ENCODE peak calls at places on chromosomes 13 and 19, in five cellular contexts. One of them, this sample, is unnamed.

GRCh38 chr13:35475960-35476943 is at the start of gene MAB21L1:
- DNase-seq in activated CD8-positive, alpha-beta memory T cell treated with anti-CD3 and anti-CD28 coated beads for 48 hours: no peak
- DNase-seq in adrenal gland: no peak
- DNase-seq in naive thymus-derived CD8-positive, alpha-beta T cell: peak; percentile 19
- DNase-seq in stimulated activated CD8-positive, alpha-beta memory T cell treated with anti-CD3 and anti-CD28 coated beads, Interleukin-2, amount 100 ng/mL, for 48 hours: no peak
- DNase-seq in this sample: peak; percentile 34

GRCh38 chr19:34347561-34348165 is 17.3 kb upstream of the GPI start:
- DNase-seq in activated CD8-positive, alpha-beta memory T cell treated with anti-CD3 and anti-CD28 coated beads for 48 hours: no peak
- DNase-seq in adrenal gland: no peak
- DNase-seq in naive thymus-derived CD8-positive, alpha-beta T cell: no peak
- DNase-seq in stimulated activated CD8-positive, alpha-beta memory T cell treated with anti-CD3 and anti-CD28 coated beads, Interleukin-2, amount 100 ng/mL, for 48 hours: no peak
- DNase-seq in this sample: no peak

GRCh38 chr13:41944229-41944628 is 16.7 kb downstream of the VWA8 start:
- DNase-seq in activated CD8-positive, alpha-beta memory T cell treated with anti-CD3 and anti-CD28 coated beads for 48 hours: no peak
- DNase-seq in adrenal gland: no peak
- DNase-seq in naive thymus-derived CD8-positive, alpha-beta T cell: no peak
- DNase-seq in stimulated activated CD8-positive, alpha-beta memory T cell treated with anti-CD3 and anti-CD28 coated beads, Interleukin-2, amount 100 ng/mL, for 48 hours: no peak
- DNase-seq in this sample: no peak

GRCh38 chr19:45911291-45911690 is 3.3 kb downstream of the NANOS2 start:
- DNase-seq in activated CD8-positive, alpha-beta memory T cell treated with anti-CD3 and anti-CD28 coated beads for 48 hours: no peak
- DNase-seq in adrenal gland: no peak
- DNase-seq in naive thymus-derived CD8-positive, alpha-beta T cell: no peak
- DNase-seq in stimulated activated CD8-positive, alpha-beta memory T cell treated with anti-CD3 and anti-CD28 coated beads, Interleukin-2, amount 100 ng/mL, for 48 hours: no peak
- DNase-seq in this sample: no peak

GRCh38 chr13:49649244-49649962 is 21.1 kb downstream of the ARL11 start:
- DNase-seq in activated CD8-positive, alpha-beta memory T cell treated with anti-CD3 and anti-CD28 coated beads for 48 hours: no peak
- DNase-seq in adrenal gland: no peak
- DNase-seq in naive thymus-derived CD8-positive, alpha-beta T cell: no peak
- DNase-seq in stimulated activated CD8-positive, alpha-beta memory T cell treated with anti-CD3 and anti-CD28 coated beads, Interleukin-2, amount 100 ng/mL, for 48 hours: no peak
- DNase-seq in this sample: no peak

GRCh38 chr19:39172700-39173501 is 23.9 kb upstream of the NCCRP1 start:
- DNase-seq in activated CD8-positive, alpha-beta memory T cell treated with anti-CD3 and anti-CD28 coated beads for 48 hours: no peak
- DNase-seq in adrenal gland: no peak
- DNase-seq in naive thymus-derived CD8-positive, alpha-beta T cell: no peak
- DNase-seq in stimulated activated CD8-positive, alpha-beta memory T cell treated with anti-CD3 and anti-CD28 coated beads, Interleukin-2, amount 100 ng/mL, for 48 hours: no peak
- DNase-seq in this sample: no peak

GRCh38 chr13:23865065-23865464 is 24.1 kb downstream of the MIPEP start:
- DNase-seq in activated CD8-positive, alpha-beta memory T cell treated with anti-CD3 and anti-CD28 coated beads for 48 hours: no peak
- DNase-seq in adrenal gland: no peak
- DNase-seq in naive thymus-derived CD8-positive, alpha-beta T cell: no peak
- DNase-seq in stimulated activated CD8-positive, alpha-beta memory T cell treated with anti-CD3 and anti-CD28 coated beads, Interleukin-2, amount 100 ng/mL, for 48 hours: no peak
- DNase-seq in this sample: no peak

GRCh38 chr13:110713642-110713952 is at the start of gene ING1:
- DNase-seq in activated CD8-positive, alpha-beta memory T cell treated with anti-CD3 and anti-CD28 coated beads for 48 hours: no peak
- DNase-seq in adrenal gland: no peak
- DNase-seq in naive thymus-derived CD8-positive, alpha-beta T cell: no peak
- DNase-seq in stimulated activated CD8-positive, alpha-beta memory T cell treated with anti-CD3 and anti-CD28 coated beads, Interleukin-2, amount 100 ng/mL, for 48 hours: no peak
- DNase-seq in this sample: no peak

GRCh38 chr19:49795615-49796014 is 17.5 kb downstream of the FUZ start:
- DNase-seq in activated CD8-positive, alpha-beta memory T cell treated with anti-CD3 and anti-CD28 coated beads for 48 hours: no peak
- DNase-seq in adrenal gland: no peak
- DNase-seq in naive thymus-derived CD8-positive, alpha-beta T cell: no peak
- DNase-seq in stimulated activated CD8-positive, alpha-beta memory T cell treated with anti-CD3 and anti-CD28 coated beads, Interleukin-2, amount 100 ng/mL, for 48 hours: no peak
- DNase-seq in this sample: no peak

GRCh38 chr13:112843392-112844250 is 125.4 kb upstream of the MCF2L start:
- DNase-seq in activated CD8-positive, alpha-beta memory T cell treated with anti-CD3 and anti-CD28 coated beads for 48 hours: no peak
- DNase-seq in adrenal gland: no peak
- DNase-seq in naive thymus-derived CD8-positive, alpha-beta T cell: no peak
- DNase-seq in stimulated activated CD8-positive, alpha-beta memory T cell treated with anti-CD3 and anti-CD28 coated beads, Interleukin-2, amount 100 ng/mL, for 48 hours: no peak
- DNase-seq in this sample: no peak

GRCh38 chr19:39943586-39943985 is 9.2 kb upstream of the FCGBP start:
- DNase-seq in activated CD8-positive, alpha-beta memory T cell treated with anti-CD3 and anti-CD28 coated beads for 48 hours: no peak
- DNase-seq in adrenal gland: no peak
- DNase-seq in naive thymus-derived CD8-positive, alpha-beta T cell: no peak
- DNase-seq in stimulated activated CD8-positive, alpha-beta memory T cell treated with anti-CD3 and anti-CD28 coated beads, Interleukin-2, amount 100 ng/mL, for 48 hours: no peak
- DNase-seq in this sample: no peak

GRCh38 chr19:48812094-48812929 is 1.5 kb upstream of the BCAT2 start:
- DNase-seq in activated CD8-positive, alpha-beta memory T cell treated with anti-CD3 and anti-CD28 coated beads for 48 hours: no peak
- DNase-seq in adrenal gland: peak; percentile 91
- DNase-seq in naive thymus-derived CD8-positive, alpha-beta T cell: peak; percentile 56
- DNase-seq in stimulated activated CD8-positive, alpha-beta memory T cell treated with anti-CD3 and anti-CD28 coated beads, Interleukin-2, amount 100 ng/mL, for 48 hours: peak; percentile 71
- DNase-seq in this sample: peak; percentile 92

GRCh38 chr13:80341098-80341701 is at the start of gene SPRY2:
- DNase-seq in activated CD8-positive, alpha-beta memory T cell treated with anti-CD3 and anti-CD28 coated beads for 48 hours: no peak
- DNase-seq in adrenal gland: peak; percentile 95
- DNase-seq in naive thymus-derived CD8-positive, alpha-beta T cell: no peak
- DNase-seq in stimulated activated CD8-positive, alpha-beta memory T cell treated with anti-CD3 and anti-CD28 coated beads, Interleukin-2, amount 100 ng/mL, for 48 hours: no peak
- DNase-seq in this sample: peak; percentile 95

GRCh38 chr19:5186293-5187050 is 154.1 kb downstream of the PTPRS start:
- DNase-seq in activated CD8-positive, alpha-beta memory T cell treated with anti-CD3 and anti-CD28 coated beads for 48 hours: no peak
- DNase-seq in adrenal gland: no peak
- DNase-seq in naive thymus-derived CD8-positive, alpha-beta T cell: no peak
- DNase-seq in stimulated activated CD8-positive, alpha-beta memory T cell treated with anti-CD3 and anti-CD28 coated beads, Interleukin-2, amount 100 ng/mL, for 48 hours: no peak
- DNase-seq in this sample: no peak

GRCh38 chr13:73880365-73880764 is 253.8 kb downstream of the KLF12 start:
- DNase-seq in activated CD8-positive, alpha-beta memory T cell treated with anti-CD3 and anti-CD28 coated beads for 48 hours: no peak
- DNase-seq in adrenal gland: no peak
- DNase-seq in naive thymus-derived CD8-positive, alpha-beta T cell: no peak
- DNase-seq in stimulated activated CD8-positive, alpha-beta memory T cell treated with anti-CD3 and anti-CD28 coated beads, Interleukin-2, amount 100 ng/mL, for 48 hours: no peak
- DNase-seq in this sample: no peak

GRCh38 chr13:29802621-29803020 is 47.8 kb downstream of the UBL3 start:
- DNase-seq in activated CD8-positive, alpha-beta memory T cell treated with anti-CD3 and anti-CD28 coated beads for 48 hours: no peak
- DNase-seq in adrenal gland: no peak
- DNase-seq in naive thymus-derived CD8-positive, alpha-beta T cell: no peak
- DNase-seq in stimulated activated CD8-positive, alpha-beta memory T cell treated with anti-CD3 and anti-CD28 coated beads, Interleukin-2, amount 100 ng/mL, for 48 hours: no peak
- DNase-seq in this sample: no peak

GRCh38 chr13:50127017-50127725 is 111.9 kb downstream of the KCNRG start:
- DNase-seq in activated CD8-positive, alpha-beta memory T cell treated with anti-CD3 and anti-CD28 coated beads for 48 hours: no peak
- DNase-seq in adrenal gland: peak; percentile 47
- DNase-seq in naive thymus-derived CD8-positive, alpha-beta T cell: no peak
- DNase-seq in stimulated activated CD8-positive, alpha-beta memory T cell treated with anti-CD3 and anti-CD28 coated beads, Interleukin-2, amount 100 ng/mL, for 48 hours: no peak
- DNase-seq in this sample: peak; percentile 70

GRCh38 chr13:42048625-42049453 is at the start of gene DGKH:
- DNase-seq in activated CD8-positive, alpha-beta memory T cell treated with anti-CD3 and anti-CD28 coated beads for 48 hours: no peak
- DNase-seq in adrenal gland: peak; percentile 77
- DNase-seq in naive thymus-derived CD8-positive, alpha-beta T cell: peak; percentile 26
- DNase-seq in stimulated activated CD8-positive, alpha-beta memory T cell treated with anti-CD3 and anti-CD28 coated beads, Interleukin-2, amount 100 ng/mL, for 48 hours: no peak
- DNase-seq in this sample: peak; percentile 94

GRCh38 chr13:48595330-48596127 is 58.2 kb upstream of the CYSLTR2 start:
- DNase-seq in activated CD8-positive, alpha-beta memory T cell treated with anti-CD3 and anti-CD28 coated beads for 48 hours: no peak
- DNase-seq in adrenal gland: peak; percentile 85
- DNase-seq in naive thymus-derived CD8-positive, alpha-beta T cell: peak; percentile 48
- DNase-seq in stimulated activated CD8-positive, alpha-beta memory T cell treated with anti-CD3 and anti-CD28 coated beads, Interleukin-2, amount 100 ng/mL, for 48 hours: peak; percentile 4
- DNase-seq in this sample: peak; percentile 50

GRCh38 chr13:51532736-51533197 is 51.5 kb upstream of the WDFY2 start:
- DNase-seq in activated CD8-positive, alpha-beta memory T cell treated with anti-CD3 and anti-CD28 coated beads for 48 hours: no peak
- DNase-seq in adrenal gland: no peak
- DNase-seq in naive thymus-derived CD8-positive, alpha-beta T cell: no peak
- DNase-seq in stimulated activated CD8-positive, alpha-beta memory T cell treated with anti-CD3 and anti-CD28 coated beads, Interleukin-2, amount 100 ng/mL, for 48 hours: no peak
- DNase-seq in this sample: no peak

GRCh38 chr13:48291730-48292129 is 11.8 kb upstream of the RB1 start:
- DNase-seq in activated CD8-positive, alpha-beta memory T cell treated with anti-CD3 and anti-CD28 coated beads for 48 hours: no peak
- DNase-seq in adrenal gland: peak; percentile 58
- DNase-seq in naive thymus-derived CD8-positive, alpha-beta T cell: no peak
- DNase-seq in stimulated activated CD8-positive, alpha-beta memory T cell treated with anti-CD3 and anti-CD28 coated beads, Interleukin-2, amount 100 ng/mL, for 48 hours: no peak
- DNase-seq in this sample: no peak

GRCh38 chr13:112143753-112144615 is 77.0 kb downstream of the SOX1 start:
- DNase-seq in activated CD8-positive, alpha-beta memory T cell treated with anti-CD3 and anti-CD28 coated beads for 48 hours: no peak
- DNase-seq in adrenal gland: no peak
- DNase-seq in naive thymus-derived CD8-positive, alpha-beta T cell: no peak
- DNase-seq in stimulated activated CD8-positive, alpha-beta memory T cell treated with anti-CD3 and anti-CD28 coated beads, Interleukin-2, amount 100 ng/mL, for 48 hours: no peak
- DNase-seq in this sample: no peak

GRCh38 chr19:8030906-8031305 is 21.7 kb upstream of the CCL25 start:
- DNase-seq in activated CD8-positive, alpha-beta memory T cell treated with anti-CD3 and anti-CD28 coated beads for 48 hours: no peak
- DNase-seq in adrenal gland: no peak
- DNase-seq in naive thymus-derived CD8-positive, alpha-beta T cell: no peak
- DNase-seq in stimulated activated CD8-positive, alpha-beta memory T cell treated with anti-CD3 and anti-CD28 coated beads, Interleukin-2, amount 100 ng/mL, for 48 hours: no peak
- DNase-seq in this sample: no peak

GRCh38 chr19:35977446-35978222 is 17.4 kb upstream of the SDHAF1 start:
- DNase-seq in activated CD8-positive, alpha-beta memory T cell treated with anti-CD3 and anti-CD28 coated beads for 48 hours: no peak
- DNase-seq in adrenal gland: no peak
- DNase-seq in naive thymus-derived CD8-positive, alpha-beta T cell: no peak
- DNase-seq in stimulated activated CD8-positive, alpha-beta memory T cell treated with anti-CD3 and anti-CD28 coated beads, Interleukin-2, amount 100 ng/mL, for 48 hours: no peak
- DNase-seq in this sample: no peak

GRCh38 chr13:43304945-43305344 is 281.6 kb downstream of the DNAJC15 start:
- DNase-seq in activated CD8-positive, alpha-beta memory T cell treated with anti-CD3 and anti-CD28 coated beads for 48 hours: no peak
- DNase-seq in adrenal gland: no peak
- DNase-seq in naive thymus-derived CD8-positive, alpha-beta T cell: no peak
- DNase-seq in stimulated activated CD8-positive, alpha-beta memory T cell treated with anti-CD3 and anti-CD28 coated beads, Interleukin-2, amount 100 ng/mL, for 48 hours: no peak
- DNase-seq in this sample: no peak

GRCh38 chr13:30679483-30680330 is 55.6 kb upstream of the ALOX5AP start:
- DNase-seq in activated CD8-positive, alpha-beta memory T cell treated with anti-CD3 and anti-CD28 coated beads for 48 hours: no peak
- DNase-seq in adrenal gland: no peak
- DNase-seq in naive thymus-derived CD8-positive, alpha-beta T cell: peak; percentile 30
- DNase-seq in stimulated activated CD8-positive, alpha-beta memory T cell treated with anti-CD3 and anti-CD28 coated beads, Interleukin-2, amount 100 ng/mL, for 48 hours: no peak
- DNase-seq in this sample: no peak

GRCh38 chr19:20359933-20360720 is 193.1 kb downstream of the ZNF486 start:
- DNase-seq in activated CD8-positive, alpha-beta memory T cell treated with anti-CD3 and anti-CD28 coated beads for 48 hours: no peak
- DNase-seq in adrenal gland: no peak
- DNase-seq in naive thymus-derived CD8-positive, alpha-beta T cell: no peak
- DNase-seq in stimulated activated CD8-positive, alpha-beta memory T cell treated with anti-CD3 and anti-CD28 coated beads, Interleukin-2, amount 100 ng/mL, for 48 hours: no peak
- DNase-seq in this sample: no peak

GRCh38 chr13:32211788-32212187 is 103.4 kb downstream of the ZAR1L start:
- DNase-seq in activated CD8-positive, alpha-beta memory T cell treated with anti-CD3 and anti-CD28 coated beads for 48 hours: no peak
- DNase-seq in adrenal gland: no peak
- DNase-seq in naive thymus-derived CD8-positive, alpha-beta T cell: no peak
- DNase-seq in stimulated activated CD8-positive, alpha-beta memory T cell treated with anti-CD3 and anti-CD28 coated beads, Interleukin-2, amount 100 ng/mL, for 48 hours: no peak
- DNase-seq in this sample: no peak